ENCODE peak calls at places on chromosomes 1 and 21, in seven cellular contexts. One of them, this sample, is unnamed.

GRCh38 chr1:248793592-248793991 is 32.1 kb downstream of the SH3BP5L start:
- DNase-seq in PC-3: no peak
- DNase-seq in amniotic epithelial cell: no peak
- DNase-seq in NCI-H1436: no peak
- DNase-seq in CD4-positive, alpha-beta T cell: no peak
- DNase-seq in Right ventricle myocardium inferior: no peak
- DNase-seq in effector memory CD4-positive, alpha-beta T cell: no peak
- DNase-seq in this sample: no peak

GRCh38 chr1:184557423-184558347 is 170.9 kb downstream of the C1orf21 start:
- DNase-seq in effector memory CD4-positive, alpha-beta T cell: no peak
- DNase-seq in CD4-positive, alpha-beta T cell: no peak
- DNase-seq in NCI-H1436: no peak
- DNase-seq in amniotic epithelial cell: no peak
- DNase-seq in PC-3: no peak
- DNase-seq in Right ventricle myocardium inferior: no peak
- DNase-seq in this sample: no peak

GRCh38 chr1:21066365-21067012 is 110.2 kb downstream of the EIF4G3 start:
- DNase-seq in amniotic epithelial cell: peak
- DNase-seq in NCI-H1436: no peak
- DNase-seq in PC-3: no peak
- DNase-seq in CD4-positive, alpha-beta T cell: no peak
- DNase-seq in Right ventricle myocardium inferior: no peak
- DNase-seq in effector memory CD4-positive, alpha-beta T cell: no peak
- DNase-seq in this sample: no peak

GRCh38 chr1:44962729-44963128 is 23.7 kb downstream of the EIF2B3 start:
- DNase-seq in Right ventricle myocardium inferior: no peak
- DNase-seq in PC-3: no peak
- DNase-seq in NCI-H1436: no peak
- DNase-seq in CD4-positive, alpha-beta T cell: no peak
- DNase-seq in amniotic epithelial cell: no peak
- DNase-seq in effector memory CD4-positive, alpha-beta T cell: no peak
- DNase-seq in this sample: no peak

GRCh38 chr21:44855572-44855971 is 17.9 kb downstream of the PTTG1IP start:
- DNase-seq in CD4-positive, alpha-beta T cell: no peak
- DNase-seq in PC-3: no peak
- DNase-seq in amniotic epithelial cell: no peak
- DNase-seq in effector memory CD4-positive, alpha-beta T cell: no peak
- DNase-seq in Right ventricle myocardium inferior: no peak
- DNase-seq in NCI-H1436: no peak
- DNase-seq in this sample: no peak

GRCh38 chr1:209368864-209369598 is 214.5 kb upstream of the CAMK1G start:
- DNase-seq in NCI-H1436: no peak
- DNase-seq in amniotic epithelial cell: peak
- DNase-seq in Right ventricle myocardium inferior: no peak
- DNase-seq in PC-3: peak
- DNase-seq in effector memory CD4-positive, alpha-beta T cell: no peak
- DNase-seq in CD4-positive, alpha-beta T cell: no peak
- DNase-seq in this sample: no peak

GRCh38 chr1:3469849-3470649 is 15.6 kb downstream of the ARHGEF16 start:
- DNase-seq in Right ventricle myocardium inferior: peak
- DNase-seq in effector memory CD4-positive, alpha-beta T cell: no peak
- DNase-seq in amniotic epithelial cell: no peak
- DNase-seq in NCI-H1436: no peak
- DNase-seq in CD4-positive, alpha-beta T cell: no peak
- DNase-seq in PC-3: no peak
- DNase-seq in this sample: no peak

GRCh38 chr1:33763406-33763805 is 100.5 kb upstream of the HMGB4 start:
- DNase-seq in NCI-H1436: no peak
- DNase-seq in effector memory CD4-positive, alpha-beta T cell: no peak
- DNase-seq in PC-3: peak
- DNase-seq in Right ventricle myocardium inferior: no peak
- DNase-seq in amniotic epithelial cell: no peak
- DNase-seq in CD4-positive, alpha-beta T cell: no peak
- DNase-seq in this sample: no peak

GRCh38 chr1:21624577-21625389 is 44.4 kb downstream of the RAP1GAP start:
- DNase-seq in amniotic epithelial cell: no peak
- DNase-seq in PC-3: no peak
- DNase-seq in Right ventricle myocardium inferior: no peak
- DNase-seq in CD4-positive, alpha-beta T cell: no peak
- DNase-seq in NCI-H1436: no peak
- DNase-seq in effector memory CD4-positive, alpha-beta T cell: no peak
- DNase-seq in this sample: no peak